ENCODE peak calls at places on chromosomes 7 and 10, in ten cellular contexts. G is stimulated activated CD8-positive, alpha-beta memory T cell treated with anti-CD3 and anti-CD28 coated beads, Interleukin-7, amount 100 ng/mL, for 1 hour; L is GM12878; H is T-helper 9 cell; B is cardiac muscle cell; N is germinal center; M is astrocyte of the hippocampus; A is stimulated activated CD4-positive, alpha-beta T cell treated with anti-CD3 and anti-CD28 coated beads, Interleukin-4, amount 100 ng/mL, for 1 hour; K is amygdala; Q is foreskin keratinocyte. D is an unnamed sample.

GRCh38 chr7:107754642-107755041 is 10.7 kb downstream of the CBLL1 start:
- DNase-seq in L (no peak), K (no peak), Q (no peak), M (no peak), H (no peak), N (no peak), B (no peak), G (no peak), A (no peak), D (no peak)

GRCh38 chr10:96360331-96360730 is 1.5 kb upstream of the OPALIN start:
- DNase-seq in Q (no peak), M (no peak), G (no peak), N (no peak), H (no peak), L (no peak), B (no peak), A (no peak), K (no peak), D (no peak)

GRCh38 chr7:157553256-157553655 is 216.5 kb downstream of the DNAJB6 start:
- DNase-seq in A (no peak), G (no peak), B (no peak), K (no peak), H (no peak), L (no peak), M (no peak), Q (no peak), N (no peak), D (no peak)

GRCh38 chr7:158000160-158000559 is 587.5 kb downstream of the PTPRN2 start:
- DNase-seq in Q (no peak), H (no peak), B (no peak), K (no peak), N (no peak), G (no peak), M (no peak), L (no peak), A (no peak), D (no peak)

GRCh38 chr7:121078701-121079227 is 90.3 kb downstream of the CPED1 start:
- DNase-seq in Q (no peak), G (no peak), N (no peak), M (no peak), K (no peak), L (no peak), H (no peak), B (no peak), A (no peak), D (no peak)

GRCh38 chr7:86932038-86932512 is 127.4 kb downstream of the ELAPOR2 start:
- DNase-seq in H (no peak), N (no peak), M (peak; percentile 25), A (no peak), Q (peak; percentile 77), L (no peak), G (no peak), K (no peak), B (peak; percentile 94), D (no peak)

GRCh38 chr10:115921795-115922194 is 351.2 kb downstream of the GFRA1 start:
- DNase-seq in K (no peak), G (no peak), Q (peak; percentile 74), H (no peak), N (no peak), B (peak; percentile 14), M (peak; percentile 28), A (no peak), L (no peak), D (no peak)

GRCh38 chr7:43454936-43455518 is 127.9 kb upstream of the STK17A start:
- DNase-seq in M (peak; percentile 66), G (no peak), Q (peak; percentile 63), N (peak; percentile 44), B (peak; percentile 60), L (peak; percentile 13), A (no peak), K (no peak), H (no peak), D (no peak)

GRCh38 chr7:120052884-120053382 is 220.0 kb upstream of the KCND2 start:
- DNase-seq in M (peak; percentile 26), Q (peak; percentile 93), A (no peak), H (no peak), B (peak; percentile 98), K (no peak), N (no peak), L (no peak), G (no peak), D (no peak)

GRCh38 chr7:22561356-22561755 is 61.4 kb upstream of the STEAP1B start:
- DNase-seq in H (no peak), N (no peak), M (peak; percentile 99), Q (peak; percentile 91), L (no peak), A (no peak), K (no peak), B (peak; percentile 99), G (no peak), D (no peak)

GRCh38 chr10:96025566-96025965 is 17.8 kb upstream of the CCNJ start:
- DNase-seq in N (peak; percentile 25), K (no peak), H (no peak), L (no peak), M (no peak), A (no peak), B (peak; percentile 10), G (no peak), Q (peak; percentile 16), D (no peak)

GRCh38 chr7:139109188-139109982 is at the start of gene ZC3HAV1:
- DNase-seq in H (peak; percentile 79), B (peak; percentile 91), M (peak; percentile 88), Q (peak; percentile 84), N (peak; percentile 89), L (no peak), K (peak; percentile 52), G (peak; percentile 75), A (peak; percentile 81), D (peak; percentile 83)

GRCh38 chr7:105487559-105488218 is 34.4 kb downstream of the PUS7 start:
- DNase-seq in K (no peak), B (peak; percentile 80), L (no peak), M (peak; percentile 68), H (no peak), G (no peak), N (peak; percentile 26), Q (peak; percentile 57), A (no peak), D (no peak)

GRCh38 chr7:130084037-130084875 is 13.9 kb downstream of the KLHDC10 start:
- DNase-seq in A (no peak), N (peak; percentile 17), G (no peak), B (peak; percentile 55), M (no peak), Q (peak; percentile 4), L (no peak), H (no peak), K (no peak), D (no peak)

GRCh38 chr7:93036149-93036640 is 81.6 kb downstream of the SAMD9 start:
- DNase-seq in M (no peak), K (no peak), G (no peak), B (no peak), H (no peak), Q (no peak), L (no peak), A (no peak), N (no peak), D (no peak)

GRCh38 chr10:49153971-49154370 is 20.1 kb upstream of the FAM170B start:
- DNase-seq in M (no peak), A (no peak), Q (no peak), B (peak; percentile 25), H (no peak), K (no peak), L (no peak), G (no peak), N (no peak), D (no peak)

D was measured in effector CD8-positive, alpha-beta T cell.